ENCODE peak calls at places on chromosomes 12 and 14, in four cellular contexts. Q, G, E and V are unnamed samples.

GRCh38 chr14:50047274-50047676 is 69.1 kb downstream of the VCPKMT start:
- DNase-seq in G (no peak), Q (no peak), E (no peak), V (no peak)

GRCh38 chr12:25438638-25439037 is 114.4 kb downstream of the LMNTD1 start:
- DNase-seq in Q (no peak), E (no peak), G (peak), V (peak)

GRCh38 chr14:23561259-23561658 is 5.2 kb downstream of the THTPA start:
- DNase-seq in E (no peak), G (no peak), Q (no peak), V (no peak)

GRCh38 chr14:90383731-90384542 is 12.9 kb upstream of the CALM1 start:
- DNase-seq in Q (peak), G (peak), E (peak), V (no peak)

GRCh38 chr12:537772-538171 is 78.0 kb downstream of the B4GALNT3 start:
- DNase-seq in G (no peak), Q (peak), E (peak), V (no peak)

GRCh38 chr12:5428332-5429221 is 3.3 kb upstream of the NTF3 start:
- DNase-seq in Q (no peak), E (no peak), G (peak), V (peak)

GRCh38 chr12:101839324-101840283 is 8.8 kb upstream of the GNPTAB start:
- DNase-seq in E (peak), Q (peak), G (peak), V (peak)

GRCh38 chr14:68792022-68792829 is 641 bp downstream of the ZFP36L1 start:
- DNase-seq in Q (no peak), E (peak), G (no peak), V (no peak)

GRCh38 chr12:39835517-39836489 is 216.2 kb upstream of the ABCD2 start:
- DNase-seq in E (no peak), Q (no peak), G (no peak), V (no peak)

GRCh38 chr12:49518914-49519573 is 19.8 kb upstream of the KCNH3 start:
- DNase-seq in Q (no peak), G (peak), E (no peak), V (peak)

GRCh38 chr14:61257469-61258057 is 23.6 kb downstream of the TMEM30B start:
- DNase-seq in E (no peak), G (no peak), Q (no peak), V (no peak)

GRCh38 chr12:104358353-104359003 is 54.9 kb downstream of the EID3 start:
- DNase-seq in E (peak), Q (peak), G (peak), V (no peak)

GRCh38 chr12:15350643-15351042 is 28.3 kb downstream of the PTPRO start:
- DNase-seq in Q (no peak), E (no peak), G (no peak), V (no peak)

GRCh38 chr12:124538194-124539082 is 29.0 kb downstream of the NCOR2 start:
- DNase-seq in G (no peak), Q (no peak), E (no peak), V (no peak)

GRCh38 chr12:114812858-114813761 is 129.1 kb upstream of the TBX3 start:
- DNase-seq in G (peak), E (no peak), Q (no peak), V (peak)

GRCh38 chr12:86134571-86134970 is 121.6 kb downstream of the MGAT4C start:
- DNase-seq in E (no peak), Q (no peak), G (peak), V (no peak)

GRCh38 chr14:20760950-20761349 is 7.3 kb upstream of the EDDM3B start:
- DNase-seq in Q (no peak), G (no peak), E (no peak), V (no peak)

GRCh38 chr12:121725420-121725819 is 12.9 kb downstream of the TMEM120B start:
- DNase-seq in Q (no peak), G (no peak), E (no peak), V (no peak)

GRCh38 chr14:105330491-105330895 is 15.9 kb downstream of the PACS2 start:
- DNase-seq in Q (no peak), E (no peak), G (peak), V (no peak)

GRCh38 chr14:34340226-34340625 is 121.8 kb downstream of the SPTSSA start:
- DNase-seq in G (peak), Q (no peak), E (no peak), V (peak)

GRCh38 chr14:29240046-29240445 is 473.5 kb downstream of the FOXG1 start:
- DNase-seq in G (peak), Q (no peak), E (no peak), V (peak)

GRCh38 chr12:46523446-46523845 is 150.9 kb upstream of the SLC38A2 start:
- DNase-seq in G (peak), E (no peak), Q (no peak), V (no peak)

GRCh38 chr12:119180380-119181040 is 1.8 kb downstream of the HSPB8 start:
- DNase-seq in G (peak), Q (no peak), E (no peak), V (no peak)

GRCh38 chr12:9951026-9951652 is 19.0 kb upstream of the CLEC2A start:
- DNase-seq in E (no peak), G (no peak), Q (no peak), V (no peak)

GRCh38 chr14:33359288-33359881 is 420.7 kb downstream of the NPAS3 start:
- DNase-seq in E (no peak), G (no peak), Q (no peak), V (no peak)

GRCh38 chr12:3437986-3438385 is 53.0 kb upstream of the PRMT8 start:
- DNase-seq in Q (no peak), E (no peak), G (no peak), V (no peak)

GRCh38 chr14:78291958-78292357 is 121.8 kb downstream of the NRXN3 start:
- DNase-seq in Q (no peak), E (no peak), G (no peak), V (no peak)

GRCh38 chr12:6998708-6999451 is 19.4 kb downstream of the LPCAT3 start:
- DNase-seq in Q (no peak), E (no peak), G (no peak), V (no peak)

GRCh38 chr14:24368215-24368561 is 204 bp downstream of the NFATC4 start:
- DNase-seq in E (peak), G (no peak), Q (no peak), V (no peak)

GRCh38 chr12:96239711-96240234 is 45.6 kb downstream of the ELK3 start:
- DNase-seq in Q (no peak), E (no peak), G (no peak), V (no peak)

GRCh38 chr14:68014771-68015170 is 195.2 kb downstream of the RAD51B start:
- DNase-seq in G (no peak), E (no peak), Q (no peak), V (no peak)

GRCh38 chr12:81610955-81611889 is 147.9 kb downstream of the PPFIA2 start:
- DNase-seq in Q (no peak), E (no peak), G (peak), V (no peak)

GRCh38 chr12:83161451-83161850 is 474.7 kb downstream of the TMTC2 start:
- DNase-seq in G (peak), Q (no peak), E (no peak), V (peak)

GRCh38 chr12:121911824-121912585 is 6.4 kb upstream of the CFAP251 start:
- DNase-seq in E (no peak), Q (no peak), G (no peak), V (no peak)

GRCh38 chr12:122026706-122027328 is 5.1 kb downstream of the BCL7A start:
- DNase-seq in G (no peak), Q (no peak), E (no peak), V (no peak)

GRCh38 chr14:76784881-76785280 is 23.6 kb downstream of the VASH1 start:
- DNase-seq in G (peak), Q (peak), E (peak), V (peak)

GRCh38 chr14:64634558-64634957 is 69.7 kb upstream of the PLEKHG3 start:
- DNase-seq in Q (no peak), E (no peak), G (no peak), V (no peak)

GRCh38 chr14:69101331-69101826 is 51.5 kb downstream of the DCAF5 start:
- DNase-seq in G (peak), Q (peak), E (no peak), V (peak)